ENCODE peak calls at places on chromosome 2, in five cellular contexts. M is tibial nerve; W is left lung; G is fibroblast of mammary gland; I is CD8-positive, alpha-beta T cell. V is an unnamed sample.

GRCh38 chr2:181798022-181798421 is 93.5 kb upstream of the ITPRID2 start:
- DNase-seq in M (no peak), W (no peak), G (no peak), I (no peak), V (no peak)

GRCh38 chr2:156473445-156473844 is 37.3 kb downstream of the GPD2 start:
- DNase-seq in M (no peak), W (no peak), G (no peak), I (no peak), V (no peak)

GRCh38 chr2:11512431-11512830 is 21.4 kb upstream of the GREB1 start:
- DNase-seq in M (no peak), W (no peak), G (no peak), I (no peak), V (no peak)

GRCh38 chr2:107719781-107720180 is 106.9 kb upstream of the RGPD4 start:
- DNase-seq in M (no peak), W (no peak), G (no peak), I (no peak), V (no peak)

GRCh38 chr2:232667989-232668583 is 29.0 kb upstream of the GIGYF2 start:
- DNase-seq in M (no peak), W (no peak), G (no peak), I (no peak), V (no peak)

GRCh38 chr2:172452845-172453244 is 25.5 kb downstream of the ITGA6 start:
- DNase-seq in M (no peak), W (no peak), G (no peak), I (no peak), V (no peak)

GRCh38 chr2:23041443-23041842 is 343.5 kb upstream of the KLHL29 start:
- DNase-seq in M (no peak), W (no peak), G (no peak), I (no peak), V (no peak)

GRCh38 chr2:68193774-68194372 is 36.2 kb downstream of the PNO1 start:
- DNase-seq in M (no peak), W (no peak), G (peak), I (no peak), V (peak)

GRCh38 chr2:74573747-74574562 is 19.4 kb downstream of the DOK1 start:
- DNase-seq in M (no peak), W (no peak), G (peak), I (peak), V (peak)

GRCh38 chr2:226272435-226272834 is 527.2 kb downstream of the IRS1 start:
- DNase-seq in M (no peak), W (no peak), G (no peak), I (no peak), V (no peak)

GRCh38 chr2:175457846-175458408 is 276.4 kb upstream of the ATP5MC3 start:
- DNase-seq in M (no peak), W (no peak), G (no peak), I (no peak), V (no peak)

GRCh38 chr2:99106905-99107304 is 34.6 kb upstream of the C2orf15 start:
- DNase-seq in M (no peak), W (no peak), G (peak), I (no peak), V (peak)

GRCh38 chr2:74690571-74690970 is 36.5 kb downstream of the SEMA4F start:
- DNase-seq in M (peak), W (no peak), G (peak), I (no peak), V (peak)

GRCh38 chr2:198441876-198442275 is 637.5 kb downstream of the PLCL1 start:
- DNase-seq in M (no peak), W (no peak), G (no peak), I (no peak), V (peak)

GRCh38 chr2:226740039-226740648 is 59.5 kb downstream of the IRS1 start:
- DNase-seq in M (no peak), W (no peak), G (no peak), I (no peak), V (peak)

GRCh38 chr2:205769494-205769848 is 87.2 kb downstream of the NRP2 start:
- DNase-seq in M (no peak), W (no peak), G (peak), I (no peak), V (peak)

GRCh38 chr2:13522917-13523821 is 806.4 kb downstream of the TRIB2 start:
- DNase-seq in M (no peak), W (no peak), G (peak), I (no peak), V (peak)

GRCh38 chr2:101500860-101501259 is 25.9 kb upstream of the RFX8 start:
- DNase-seq in M (no peak), W (no peak), G (peak), I (no peak), V (no peak)

GRCh38 chr2:173217106-173217840 is 137.4 kb upstream of the CDCA7 start:
- DNase-seq in M (no peak), W (no peak), G (peak), I (no peak), V (peak)

GRCh38 chr2:234677758-234678538 is 181.1 kb upstream of the ARL4C start:
- DNase-seq in M (no peak), W (no peak), G (peak), I (no peak), V (peak)

GRCh38 chr2:105391763-105392662 is 6.8 kb downstream of the FHL2 start:
- DNase-seq in M (no peak), W (no peak), G (no peak), I (no peak), V (no peak)

GRCh38 chr2:48391576-48391975 is 138.4 kb upstream of the STON1 start:
- DNase-seq in M (no peak), W (no peak), G (no peak), I (no peak), V (no peak)

GRCh38 chr2:10894264-10894935 is 17.3 kb upstream of the KCNF1 start:
- DNase-seq in M (no peak), W (no peak), G (no peak), I (no peak), V (no peak)

DNA sequence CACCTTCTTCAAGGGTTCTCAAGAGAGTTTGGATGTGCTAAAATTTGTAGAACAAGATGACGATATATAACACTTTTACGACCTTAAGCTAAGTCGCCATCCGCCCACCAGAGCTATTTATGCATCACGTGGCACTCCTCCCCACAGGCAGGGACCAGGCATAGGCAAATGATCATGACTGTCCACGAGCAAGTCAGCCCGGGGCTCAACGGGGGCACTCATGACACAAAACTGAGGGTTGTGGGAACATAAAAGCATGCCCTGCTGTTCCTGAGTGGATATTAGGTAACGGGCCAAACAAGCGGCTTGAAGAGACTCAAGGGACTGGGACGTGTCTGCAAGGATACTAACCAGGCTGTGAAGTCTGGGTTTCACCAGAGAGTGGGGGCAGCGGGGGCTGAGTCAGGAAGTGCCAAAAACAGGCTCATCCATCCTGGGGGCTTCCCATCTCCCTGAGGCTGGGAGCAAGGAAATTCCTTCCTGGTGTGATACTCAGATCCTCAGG is 58.1 kb downstream of the FAM178B start:
- DNase-seq in M (no peak), W (no peak), G (peak), I (no peak), V (peak)
- H3K4me3 ChIP-seq in M (peak), W (no peak), G (no peak), I (no peak), V (no peak)

DNA sequence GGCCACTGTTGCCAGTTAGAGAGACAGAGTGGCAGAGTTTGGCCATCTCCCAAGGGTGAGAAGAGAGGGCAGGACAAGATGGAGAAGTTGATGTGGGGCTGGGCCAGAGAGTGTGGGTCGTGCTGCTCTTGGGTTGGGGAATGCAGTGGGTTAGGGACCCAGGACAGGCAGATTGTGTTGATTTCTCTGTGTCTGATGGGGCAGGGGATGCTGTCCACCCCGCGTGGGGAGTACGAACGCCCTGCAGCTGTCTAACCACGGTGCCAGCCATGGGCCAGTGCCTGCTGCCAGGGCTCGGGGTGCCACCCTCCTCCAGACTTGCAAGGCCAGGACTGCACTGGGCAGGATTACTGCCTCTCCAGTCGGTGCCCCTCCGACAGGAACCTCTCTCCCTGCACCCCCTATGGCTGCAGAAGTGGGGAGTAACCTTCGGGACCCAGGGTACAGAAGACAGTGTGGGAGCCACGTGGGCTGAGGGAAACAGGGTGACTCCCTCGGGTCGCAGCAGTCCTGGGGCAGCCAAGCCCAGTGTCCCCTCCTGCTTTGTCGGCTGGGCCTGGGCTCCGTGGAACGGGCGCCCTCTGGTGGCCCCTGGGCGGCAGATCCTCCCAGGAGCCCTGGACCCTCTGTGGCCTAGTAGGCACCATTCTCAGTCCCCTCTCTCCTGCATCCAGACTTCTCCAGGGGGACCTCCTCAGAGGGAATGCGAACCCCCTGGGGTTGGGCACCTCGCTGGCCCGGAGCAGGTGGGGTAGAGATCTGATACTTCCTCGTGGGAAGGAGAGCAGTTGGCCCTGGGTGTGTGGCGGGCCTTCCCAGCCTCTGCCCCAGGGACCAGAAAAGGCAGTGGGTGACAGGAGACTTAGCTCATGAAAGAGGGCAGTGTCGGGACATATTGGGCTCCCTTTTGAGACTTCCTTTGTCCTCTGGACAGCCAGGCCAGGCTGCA is 2.7 kb downstream of the GPC1 start:
- DNase-seq in M (peak), W (no peak), G (peak), I (peak), V (peak)
- H3K4me3 ChIP-seq in M (peak), W (no peak), G (peak), I (no peak), V (peak)

GRCh38 chr2:202022755-202023154 is 10.9 kb upstream of the FZD7 start:
- DNase-seq in M (no peak), W (no peak), G (no peak), I (no peak), V (no peak)

GRCh38 chr2:202024871-202025270 is 8.8 kb upstream of the FZD7 start:
- DNase-seq in M (no peak), W (no peak), G (no peak), I (no peak), V (no peak)

GRCh38 chr2:202023904-202024266 is 9.8 kb upstream of the FZD7 start:
- DNase-seq in M (no peak), W (peak), G (no peak), I (no peak), V (no peak)

GRCh38 chr2:202025816-202026215 is 7.8 kb upstream of the FZD7 start:
- DNase-seq in M (no peak), W (no peak), G (no peak), I (no peak), V (no peak)

DNA sequence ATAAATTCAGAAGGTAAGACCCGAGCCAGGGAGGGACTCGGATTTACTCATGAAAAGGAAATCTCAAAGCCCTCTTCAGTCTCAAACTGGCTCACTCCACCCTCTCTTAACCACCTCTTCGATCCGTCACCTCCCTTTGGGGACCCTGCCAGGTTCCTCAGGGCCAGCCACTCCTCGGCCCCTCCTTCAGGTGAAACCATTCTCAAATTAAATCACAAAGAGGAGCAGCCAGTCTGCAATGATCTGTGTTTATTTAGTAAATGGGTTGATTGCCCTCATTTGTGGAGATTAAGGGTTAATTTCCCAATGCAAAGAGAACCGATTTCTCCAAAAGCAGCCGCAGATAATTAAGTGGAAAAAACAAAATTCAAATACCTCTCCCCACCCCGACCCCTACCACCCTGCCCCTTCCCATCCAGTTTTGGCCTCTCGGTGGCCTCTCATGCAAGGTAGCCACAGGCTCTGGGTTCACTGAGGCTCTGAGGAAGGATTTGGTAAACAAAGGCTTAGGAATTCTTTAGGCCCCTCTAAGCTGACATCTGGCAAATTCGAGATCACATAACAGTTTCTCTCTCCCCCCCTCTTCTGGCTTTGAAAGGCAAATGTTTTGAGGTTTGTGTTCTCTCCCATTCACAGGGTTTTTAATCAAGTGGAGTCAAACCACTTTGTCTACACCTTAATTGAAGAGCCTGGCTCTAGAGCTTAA is 10.3 kb upstream of the FZD7 start:
- DNase-seq in M (no peak), W (peak), G (no peak), I (no peak), V (no peak)
- H3K4me3 ChIP-seq in M (no peak), W (no peak), G (no peak), I (no peak), V (no peak)

DNA sequence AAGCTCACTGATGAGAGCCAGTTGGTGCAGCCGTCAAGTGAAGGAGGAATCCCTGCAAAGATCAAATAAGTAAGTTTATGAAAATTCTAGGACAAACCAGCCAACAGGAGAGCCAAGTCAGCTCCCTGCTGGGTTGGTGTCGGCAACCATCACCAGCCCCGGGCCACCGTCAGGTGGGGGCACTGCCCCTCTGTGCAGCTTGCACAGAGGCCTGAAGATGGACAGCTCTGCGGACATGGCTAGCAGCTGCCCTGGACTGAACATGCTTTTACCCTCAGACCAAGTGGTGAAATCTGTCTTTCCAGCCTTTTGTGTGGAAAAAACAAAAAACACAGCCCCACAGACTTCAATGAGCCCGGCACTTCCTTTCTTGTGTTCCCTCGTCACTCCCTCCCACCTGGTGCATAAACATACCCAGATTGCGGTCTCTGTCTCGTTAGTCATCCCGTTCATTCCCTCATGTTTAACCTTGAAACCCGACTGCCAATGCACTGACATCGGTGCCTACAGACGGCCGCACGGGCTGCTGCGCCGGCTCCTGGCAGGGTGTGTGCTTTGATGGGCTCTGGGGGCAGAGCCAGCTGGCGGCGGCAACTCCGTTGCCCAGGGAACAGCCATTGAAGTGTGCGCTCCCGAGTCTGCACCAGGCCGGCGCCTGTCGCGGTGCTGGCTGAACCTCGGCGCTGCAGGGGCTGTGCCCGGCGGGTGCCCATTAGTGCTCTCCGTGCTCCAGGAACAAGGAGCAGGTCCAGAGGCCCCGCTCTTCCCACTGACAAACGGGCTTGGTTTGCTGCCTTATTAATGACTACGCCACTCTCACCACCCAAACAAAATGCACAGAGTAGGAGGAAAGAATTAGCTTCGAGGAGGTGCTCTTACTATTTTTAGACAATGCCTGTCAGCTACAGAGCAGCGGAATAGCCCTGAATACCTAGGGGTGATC is 95.3 kb downstream of the EIPR1 start:
- DNase-seq in M (no peak), W (no peak), G (peak), I (no peak), V (peak)
- H3K4me3 ChIP-seq in M (no peak), W (no peak), G (no peak), I (no peak), V (no peak)

GRCh38 chr2:46066116-46066515 is 231.1 kb upstream of the EPAS1 start:
- DNase-seq in M (no peak), W (no peak), G (no peak), I (no peak), V (no peak)

GRCh38 chr2:46065152-46065551 is 232.1 kb upstream of the EPAS1 start:
- DNase-seq in M (no peak), W (no peak), G (no peak), I (no peak), V (no peak)

GRCh38 chr2:46068604-46069003 is 228.6 kb upstream of the EPAS1 start:
- DNase-seq in M (no peak), W (no peak), G (no peak), I (no peak), V (no peak)

GRCh38 chr2:46066591-46066990 is 230.6 kb upstream of the EPAS1 start:
- DNase-seq in M (no peak), W (no peak), G (no peak), I (no peak), V (no peak)

DNA sequence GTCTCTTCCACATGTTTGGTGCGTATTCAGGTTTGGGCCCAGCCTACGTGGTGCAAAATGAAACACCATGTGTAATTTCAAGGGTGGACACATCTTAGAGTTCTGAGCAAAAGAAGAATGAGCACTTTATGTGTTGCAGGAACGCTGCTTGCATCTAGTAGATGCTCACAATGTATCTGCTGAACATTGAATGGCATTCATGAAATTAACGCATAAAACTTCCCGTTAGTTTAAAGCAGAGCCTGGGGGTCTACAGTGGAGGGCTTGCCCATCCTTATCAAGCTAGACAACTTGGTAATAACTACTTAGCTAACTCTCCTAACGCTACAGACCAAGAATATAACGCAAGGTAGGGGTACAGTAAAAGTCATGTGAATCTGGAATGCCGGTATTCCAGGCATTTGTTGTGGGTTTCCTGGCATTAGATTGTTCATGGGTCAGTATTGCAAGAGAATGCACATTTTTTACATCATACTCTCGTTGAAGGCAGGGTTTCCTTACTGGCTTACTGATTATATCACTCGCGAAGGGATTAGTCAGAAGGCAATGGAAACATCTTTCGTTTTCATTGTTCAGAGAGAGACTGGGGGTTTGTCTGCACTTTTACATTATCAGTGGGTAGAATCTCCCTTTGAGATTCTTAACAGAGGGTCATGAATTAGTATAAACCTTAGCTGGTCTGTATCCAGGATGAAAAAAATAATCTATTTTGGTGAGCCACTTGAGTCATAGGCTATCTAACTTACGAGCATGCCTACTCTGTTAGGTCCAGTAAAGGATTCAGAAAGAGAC is 229.5 kb upstream of the EPAS1 start:
- DNase-seq in M (no peak), W (no peak), G (peak), I (no peak), V (peak)
- H3K4me3 ChIP-seq in M (no peak), W (no peak), G (no peak), I (no peak), V (no peak)

GRCh38 chr2:38598991-38599295 is 3.8 kb downstream of the HNRNPLL start:
- DNase-seq in M (no peak), W (no peak), G (peak), I (no peak), V (peak)

GRCh38 chr2:38598200-38598990 is 4.3 kb downstream of the HNRNPLL start:
- DNase-seq in M (no peak), W (no peak), G (peak), I (no peak), V (no peak)

GRCh38 chr2:38601061-38601460 is 1.7 kb downstream of the HNRNPLL start:
- DNase-seq in M (no peak), W (no peak), G (no peak), I (no peak), V (no peak)

GRCh38 chr2:38600242-38600891 is 2.4 kb downstream of the HNRNPLL start:
- DNase-seq in M (no peak), W (no peak), G (no peak), I (no peak), V (peak)

GRCh38 chr2:38599706-38600105 is 3.0 kb downstream of the HNRNPLL start:
- DNase-seq in M (no peak), W (no peak), G (no peak), I (no peak), V (no peak)
- H3K4me3 ChIP-seq in M (peak), W (no peak), G (peak), I (no peak), V (no peak)

GRCh38 chr2:130756041-130756720 is 841 bp downstream of the AMER3 start:
- DNase-seq in M (no peak), W (no peak), G (peak), I (no peak), V (peak)
- H3K4me3 ChIP-seq in M (peak), W (no peak), G (no peak), I (no peak), V (peak)

V was measured in epithelial cell of esophagus.